ENCODE peak calls at places on chromosomes 7 and 10, in four cellular contexts. B, N, Y and P are unnamed samples.

GRCh38 chr10:103855424-103855823 is at the start of gene SH3PXD2A:
- DNase-seq in B (no peak), N (no peak), Y (peak), P (no peak)

GRCh38 chr7:105388373-105389089 is at the start of gene SRPK2:
- DNase-seq in B (peak), N (peak), Y (peak), P (no peak)

GRCh38 chr10:59878289-59878688 is 28.1 kb downstream of the CCDC6 start:
- DNase-seq in B (no peak), N (no peak), Y (no peak), P (no peak)

GRCh38 chr7:2843711-2844152 is 376 bp downstream of the GNA12 start:
- DNase-seq in B (no peak), N (peak), Y (no peak), P (no peak)

GRCh38 chr10:121216721-121217181 is 365.6 kb downstream of the WDR11 start:
- DNase-seq in B (no peak), N (no peak), Y (no peak), P (no peak)

GRCh38 chr7:93551063-93551895 is 23.2 kb downstream of the CALCR start:
- DNase-seq in B (peak), N (no peak), Y (peak), P (no peak)

GRCh38 chr10:47256753-47257336 is 43.2 kb upstream of the GDF10 start:
- DNase-seq in B (no peak), N (peak), Y (no peak), P (no peak)

GRCh38 chr7:118195837-118196474 is 12.0 kb downstream of the LSM8 start:
- DNase-seq in B (peak), N (peak), Y (peak), P (no peak)

GRCh38 chr10:33365871-33366411 is 31.5 kb upstream of the NRP1 start:
- DNase-seq in B (peak), N (peak), Y (peak), P (peak)

GRCh38 chr7:80187727-80188126 is 53.1 kb downstream of the GNAI1 start:
- DNase-seq in B (no peak), N (no peak), Y (no peak), P (no peak)

GRCh38 chr10:114470956-114471905 is 66.9 kb upstream of the AFAP1L2 start:
- DNase-seq in B (peak), N (peak), Y (peak), P (no peak)

GRCh38 chr7:154781369-154782303 is 221.3 kb downstream of the PAXIP1 start:
- DNase-seq in B (no peak), N (no peak), Y (no peak), P (no peak)

GRCh38 chr10:54585572-54585971 is 215.5 kb downstream of the PCDH15 start:
- DNase-seq in B (no peak), N (no peak), Y (peak), P (peak)

GRCh38 chr10:101331960-101332359 is 22.0 kb upstream of the BTRC start:
- DNase-seq in B (no peak), N (no peak), Y (no peak), P (no peak)

GRCh38 chr10:76779821-76780281 is 857.8 kb downstream of the KCNMA1 start:
- DNase-seq in B (no peak), N (no peak), Y (no peak), P (no peak)

GRCh38 chr7:96833701-96834453 is 124.2 kb upstream of the SEM1 start:
- DNase-seq in B (peak), N (no peak), Y (peak), P (no peak)

GRCh38 chr10:132518572-132519381 is 18.8 kb upstream of the INPP5A start:
- DNase-seq in B (no peak), N (no peak), Y (no peak), P (no peak)

GRCh38 chr10:125392140-125392539 is 231.8 kb upstream of the CTBP2 start:
- DNase-seq in B (no peak), N (no peak), Y (no peak), P (no peak)

GRCh38 chr7:116236020-116236630 is 25.8 kb downstream of the TES start:
- DNase-seq in B (peak), N (peak), Y (peak), P (no peak)

GRCh38 chr10:75542902-75543301 is 111.5 kb downstream of the LRMDA start:
- DNase-seq in B (peak), N (no peak), Y (no peak), P (no peak)

GRCh38 chr10:94630017-94630688 is 53.4 kb upstream of the CYP2C18 start:
- DNase-seq in B (no peak), N (no peak), Y (peak), P (no peak)

GRCh38 chr10:124842721-124843120 is 41.1 kb downstream of the ABRAXAS2 start:
- DNase-seq in B (no peak), N (no peak), Y (no peak), P (no peak)

GRCh38 chr7:100176096-100176835 is 915 bp downstream of the GPC2 start:
- DNase-seq in B (no peak), N (no peak), Y (no peak), P (no peak)

GRCh38 chr7:43594020-43594419 is 11.1 kb downstream of the STK17A start:
- DNase-seq in B (no peak), N (no peak), Y (no peak), P (no peak)

GRCh38 chr7:69418865-69419670 is 179.2 kb upstream of the AUTS2 start:
- DNase-seq in B (no peak), N (no peak), Y (no peak), P (no peak)

GRCh38 chr10:59626523-59626869 is 83.2 kb downstream of the SLC16A9 start:
- DNase-seq in B (no peak), N (no peak), Y (no peak), P (no peak)

GRCh38 chr7:69060516-69060915 is 537.8 kb upstream of the AUTS2 start:
- DNase-seq in B (no peak), N (no peak), Y (no peak), P (no peak)

GRCh38 chr7:100489824-100490223 is 6.1 kb downstream of the NYAP1 start:
- DNase-seq in B (peak), N (peak), Y (no peak), P (peak)

GRCh38 chr10:117674641-117675040 is 132.1 kb downstream of the EMX2 start:
- DNase-seq in B (no peak), N (no peak), Y (no peak), P (no peak)

DNA sequence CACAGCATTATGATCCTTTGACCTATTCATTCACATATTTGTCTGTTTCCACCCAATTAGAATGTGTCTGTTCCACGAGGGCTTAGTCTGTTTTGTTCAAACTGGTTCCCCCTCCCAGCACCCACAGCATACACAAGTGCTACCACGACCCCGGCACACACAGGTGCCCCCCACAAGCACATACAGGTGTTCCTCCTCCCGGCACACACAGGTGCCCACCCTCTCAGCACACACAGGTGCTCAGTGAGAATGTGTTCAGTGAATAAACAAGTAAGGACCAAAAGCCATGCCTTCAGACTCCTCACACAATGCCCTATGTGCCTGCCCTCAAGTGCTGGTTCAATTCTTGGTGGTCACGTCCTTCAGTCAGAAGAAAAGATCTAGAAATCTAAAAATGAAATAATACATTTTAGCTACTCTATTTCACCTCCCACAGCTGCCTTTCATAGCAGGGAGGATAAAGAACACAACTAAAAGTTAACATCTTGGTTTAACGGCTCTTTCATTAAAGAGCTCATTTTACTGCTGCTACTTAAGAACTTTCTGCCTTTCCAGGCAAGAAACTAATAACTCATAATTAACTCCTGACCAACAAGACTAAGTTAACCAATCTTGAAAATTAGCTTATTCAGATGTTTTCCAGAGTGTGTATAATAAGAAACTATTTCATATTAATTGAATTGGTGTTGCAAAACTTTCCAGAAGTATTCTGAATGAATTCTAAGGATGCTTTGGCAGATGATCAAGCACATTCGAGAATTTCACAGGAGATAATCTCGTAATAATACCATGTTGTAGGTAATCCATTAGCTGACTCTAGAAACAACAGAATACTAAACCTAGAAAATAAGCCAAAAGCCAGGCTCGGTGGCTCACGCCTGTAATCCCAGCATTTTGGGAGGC is 2.3 kb downstream of the DNMBP start:
- DNase-seq in B (no peak), N (no peak), Y (peak), P (no peak)
- H3K4me3 ChIP-seq in B (peak), N (no peak), Y (peak), P (peak)

GRCh38 chr10:43354879-43355380 is 16.5 kb upstream of the FXYD4 start:
- DNase-seq in B (no peak), N (no peak), Y (no peak), P (no peak)

GRCh38 chr10:43354325-43354635 is 17.2 kb upstream of the FXYD4 start:
- DNase-seq in B (no peak), N (no peak), Y (no peak), P (no peak)

GRCh38 chr10:43352951-43353350 is 18.5 kb upstream of the FXYD4 start:
- DNase-seq in B (no peak), N (no peak), Y (no peak), P (no peak)

GRCh38 chr10:43353495-43354324 is 17.7 kb upstream of the FXYD4 start:
- DNase-seq in B (no peak), N (no peak), Y (peak), P (no peak)

GRCh38 chr10:43355749-43356371 is 15.6 kb upstream of the FXYD4 start:
- DNase-seq in B (peak), N (no peak), Y (no peak), P (no peak)
- TF ChIP-seq CTCF in B (no peak), N (no peak), Y (no peak), P (no peak)

GRCh38 chr7:130887182-130888016 is 153.4 kb upstream of the KLF14 start:
- DNase-seq in B (peak), N (no peak), Y (peak), P (no peak)
- H3K4me3 ChIP-seq in B (peak), N (no peak), Y (no peak), P (no peak)

GRCh38 chr7:10015687-10016086 is 958.0 kb upstream of the PHF14 start:
- DNase-seq in B (no peak), N (no peak), Y (no peak), P (no peak)
- TF ChIP-seq CTCF in B (no peak), N (no peak), Y (no peak), P (peak)

DNA sequence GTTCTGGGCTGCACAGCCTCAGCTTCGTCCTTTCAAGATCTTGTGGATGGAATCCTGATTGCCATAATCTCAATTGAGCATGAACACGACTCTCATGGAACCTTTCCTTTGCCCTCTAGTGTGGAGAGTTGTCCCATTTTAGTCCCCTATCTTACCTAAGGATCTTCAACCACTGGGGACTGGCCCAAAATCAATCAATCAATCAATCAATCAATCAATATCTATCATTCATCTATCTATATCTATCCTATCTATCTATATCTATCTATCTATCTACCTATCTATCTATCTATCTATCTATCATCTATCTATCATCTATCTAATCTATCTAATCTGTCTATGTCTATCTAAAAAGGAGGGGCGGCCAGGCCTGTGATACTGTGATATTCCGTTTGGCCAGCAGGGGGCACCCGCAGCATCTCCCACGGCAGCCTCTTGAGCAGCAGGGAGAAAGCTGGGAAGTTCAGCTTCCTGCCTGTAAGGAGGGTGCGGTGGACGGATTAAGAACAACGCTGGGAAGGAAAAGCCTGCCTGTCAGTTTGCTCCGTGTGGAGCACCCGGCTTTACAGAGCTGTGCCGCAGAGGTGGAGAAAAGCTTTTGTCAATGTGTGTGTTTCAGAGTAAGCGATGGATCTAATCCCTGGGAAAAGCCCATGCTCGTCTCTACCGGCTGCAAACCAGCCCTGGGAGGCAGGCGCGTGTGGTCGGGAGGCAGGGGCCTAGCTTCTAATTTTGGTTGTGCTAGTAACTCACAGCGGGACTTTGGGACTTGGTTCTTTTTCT is 124.9 kb downstream of the SH2D4B start:
- DNase-seq in B (peak), N (peak), Y (peak), P (peak)
- H3K4me3 ChIP-seq in B (peak), N (peak), Y (no peak), P (peak)

GRCh38 chr7:4888161-4888560 is 4.6 kb upstream of the RADIL start:
- DNase-seq in B (no peak), N (no peak), Y (no peak), P (no peak)

GRCh38 chr7:4894482-4894881 is 11.0 kb upstream of the RADIL start:
- DNase-seq in B (no peak), N (no peak), Y (no peak), P (no peak)

GRCh38 chr7:4889682-4890081 is 6.2 kb upstream of the RADIL start:
- DNase-seq in B (no peak), N (no peak), Y (no peak), P (no peak)

GRCh38 chr7:4895766-4896165 is 12.2 kb upstream of the RADIL start:
- DNase-seq in B (no peak), N (no peak), Y (no peak), P (no peak)

DNA sequence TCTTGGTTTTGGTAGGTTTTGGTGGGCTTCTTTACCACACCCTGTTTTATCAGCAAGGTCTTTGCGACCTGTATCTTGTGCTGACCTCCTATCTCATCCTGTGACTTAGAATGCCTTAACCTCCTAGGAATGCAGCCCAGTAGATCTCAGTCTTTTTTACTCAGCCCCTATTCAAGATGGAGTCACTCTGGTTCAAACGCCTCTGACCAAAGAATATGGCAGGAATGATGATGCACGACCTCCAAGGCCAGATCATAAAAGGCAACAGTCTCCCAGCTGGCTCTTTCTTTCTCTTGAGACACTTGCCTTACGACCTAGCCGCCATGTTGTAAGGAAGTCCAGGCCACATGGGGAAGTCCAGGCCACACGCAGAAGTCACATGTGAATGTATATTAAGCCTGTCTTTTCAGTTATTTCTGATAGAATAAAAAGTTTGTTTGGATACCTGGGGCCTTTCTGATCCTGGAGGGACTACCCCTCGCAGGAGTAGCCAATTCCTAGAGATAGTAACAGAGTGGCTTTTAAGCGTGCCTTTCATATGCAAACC is 10.5 kb upstream of the RADIL start:
- DNase-seq in B (no peak), N (no peak), Y (no peak), P (no peak)
- TF ChIP-seq CTCF in B (no peak), N (no peak), Y (no peak), P (no peak)